ENCODE peak calls at places on chromosome 20, in ten cellular contexts. H is ACHN; V is central memory CD4-positive, alpha-beta T cell; A is cardiac fibroblast; C is glomerular endothelial cell; T is SW480; J is A549; I is T47D; W is stimulated activated CD4-positive, alpha-beta T cell treated with anti-CD3 and anti-CD28 coated beads, Interleukin-12 subunit alpha, Interleukin-12 subunit beta, amount 100 ng/mL, for 4 hours; S is activated T-helper 1 cell treated with anti-CD3 and anti-CD28 coated beads, Interleukin-2, amount 50 U/mL, for 16 hours. P is an unnamed sample.

GRCh38 chr20:8756410-8756809 is 312.5 kb upstream of the PLCB4 start:
- DNase-seq in H (peak), V (no peak), A (peak), C (no peak), T (peak), J (peak), I (no peak), W (no peak), S (no peak), P (peak)

GRCh38 chr20:2748551-2749342 is 51.7 kb downstream of the CPXM1 start:
- DNase-seq in H (no peak), V (no peak), A (no peak), C (no peak), T (no peak), J (no peak), I (no peak), W (no peak), S (no peak), P (no peak)

GRCh38 chr20:62238569-62239277 is 402 bp downstream of the OSBPL2 start:
- DNase-seq in H (no peak), V (peak), A (no peak), C (no peak), T (peak), J (no peak), I (no peak), W (no peak), S (no peak), P (peak)

GRCh38 chr20:40563296-40563950 is 125.6 kb downstream of the MAFB start:
- DNase-seq in H (no peak), V (no peak), A (peak), C (no peak), T (peak), J (peak), I (no peak), W (no peak), S (no peak), P (no peak)

GRCh38 chr20:45402946-45403345 is 5.1 kb upstream of the DBNDD2 start:
- DNase-seq in H (no peak), V (no peak), A (no peak), C (no peak), T (no peak), J (no peak), I (no peak), W (no peak), S (no peak), P (no peak)

GRCh38 chr20:52105045-52105572 is 86.5 kb downstream of the ZFP64 start:
- DNase-seq in H (peak), V (no peak), A (peak), C (no peak), T (no peak), J (peak), I (no peak), W (no peak), S (no peak), P (peak)

GRCh38 chr20:63080411-63080810 is 73.6 kb upstream of the BHLHE23 start:
- DNase-seq in H (no peak), V (no peak), A (no peak), C (no peak), T (no peak), J (no peak), I (no peak), W (no peak), S (no peak), P (no peak)

GRCh38 chr20:62308102-62308822 is 5.5 kb downstream of the ADRM1 start:
- DNase-seq in H (no peak), V (no peak), A (no peak), C (no peak), T (no peak), J (peak), I (no peak), W (no peak), S (no peak), P (no peak)

GRCh38 chr20:12358655-12359009 is 440.9 kb downstream of the BTBD3 start:
- DNase-seq in H (no peak), V (no peak), A (no peak), C (no peak), T (no peak), J (no peak), I (no peak), W (no peak), S (no peak), P (peak)

GRCh38 chr20:40251284-40251932 is 437.6 kb downstream of the MAFB start:
- DNase-seq in H (peak), V (no peak), A (peak), C (no peak), T (peak), J (peak), I (peak), W (no peak), S (no peak), P (peak)

P was measured in NCI-H146.